ENCODE peak calls at places on chromosomes 5 and 9, in ten cellular contexts. W is GM12878, V is esophagus squamous epithelium, R is IMR-90, E is heart left ventricle, I is GM12865, P is PC-9, N is A673, T is foreskin fibroblast, H is GM06990. D is an unnamed sample.

GRCh38 chr5:37838152-37838932 is 1.5 kb downstream of the GDNF start:
- DNase-seq in H (no peak), E (no peak), P (no peak), R (peak; percentile 30), V (no peak), W (no peak), N (peak; percentile 75), I (no peak), T (peak; percentile 28), D (no peak)

GRCh38 chr9:84463272-84463671 is 122.7 kb upstream of the SLC28A3 start:
- DNase-seq in T (no peak), W (no peak), N (no peak), R (no peak), H (no peak), V (no peak), P (no peak), I (no peak), E (no peak), D (no peak)

GRCh38 chr5:147204576-147204975 is 30.2 kb upstream of the STK32A start:
- DNase-seq in W (no peak), P (no peak), H (no peak), N (no peak), V (no peak), E (no peak), R (no peak), I (no peak), T (no peak), D (no peak)

GRCh38 chr9:13082796-13083195 is 196.7 kb downstream of the MPDZ start:
- DNase-seq in P (peak; percentile 79), H (no peak), I (no peak), W (no peak), N (no peak), T (no peak), V (no peak), E (no peak), R (no peak), D (no peak)

GRCh38 chr5:150644496-150644895 is 4.0 kb downstream of the SYNPO start:
- DNase-seq in W (no peak), R (no peak), V (no peak), P (no peak), I (no peak), E (peak; percentile 78), N (no peak), H (no peak), T (no peak), D (no peak)

GRCh38 chr5:132243366-132243977 is 14.0 kb upstream of the PDLIM4 start:
- DNase-seq in R (no peak), P (no peak), T (no peak), N (no peak), W (no peak), H (no peak), I (no peak), V (no peak), E (peak; percentile 6), D (no peak)

GRCh38 chr9:135212961-135213360 is 125.5 kb downstream of the OLFM1 start:
- DNase-seq in R (no peak), H (no peak), E (no peak), V (no peak), P (no peak), N (no peak), I (no peak), W (no peak), T (no peak), D (no peak)

GRCh38 chr9:129026442-129027223 is 1.5 kb downstream of the SH3GLB2 start:
- DNase-seq in I (no peak), H (no peak), N (peak; percentile 63), E (no peak), V (no peak), P (peak; percentile 84), W (no peak), R (peak; percentile 24), T (no peak), D (no peak)

GRCh38 chr9:133280387-133280786 is 5.4 kb upstream of the ABO start:
- DNase-seq in E (no peak), I (no peak), W (no peak), V (no peak), P (no peak), R (no peak), N (no peak), T (no peak), H (no peak), D (no peak)

GRCh38 chr9:132546148-132547051 is 36.0 kb upstream of the BARHL1 start:
- DNase-seq in R (no peak), P (no peak), I (no peak), T (no peak), V (no peak), W (no peak), N (peak; percentile 66), E (peak; percentile 25), H (no peak), D (no peak)

GRCh38 chr9:83047839-83048775 is 14.8 kb downstream of the RASEF start:
- DNase-seq in W (no peak), P (no peak), R (peak; percentile 59), T (no peak), I (no peak), V (no peak), H (no peak), N (no peak), E (peak; percentile 32), D (no peak)

GRCh38 chr9:92378825-92379535 is 25.4 kb downstream of the OGN start:
- DNase-seq in W (no peak), R (peak; percentile 57), H (no peak), V (no peak), N (peak; percentile 97), I (no peak), P (no peak), T (peak; percentile 73), E (no peak), D (peak; percentile 7)

GRCh38 chr9:104784098-104784497 is 20.2 kb downstream of the NIPSNAP3B start:
- DNase-seq in W (no peak), N (no peak), R (no peak), H (no peak), T (no peak), V (no peak), P (no peak), I (peak; percentile 45), E (no peak), D (no peak)
- H3K4me3 ChIP-seq in W (no peak overlapping the region), N (no peak overlapping the region), R (no peak overlapping the region), H (no peak overlapping the region), T (no peak overlapping the region), V (no peak overlapping the region), P (no peak overlapping the region), I (no peak overlapping the region), E (no peak overlapping the region), D (no peak overlapping the region)

DNA sequence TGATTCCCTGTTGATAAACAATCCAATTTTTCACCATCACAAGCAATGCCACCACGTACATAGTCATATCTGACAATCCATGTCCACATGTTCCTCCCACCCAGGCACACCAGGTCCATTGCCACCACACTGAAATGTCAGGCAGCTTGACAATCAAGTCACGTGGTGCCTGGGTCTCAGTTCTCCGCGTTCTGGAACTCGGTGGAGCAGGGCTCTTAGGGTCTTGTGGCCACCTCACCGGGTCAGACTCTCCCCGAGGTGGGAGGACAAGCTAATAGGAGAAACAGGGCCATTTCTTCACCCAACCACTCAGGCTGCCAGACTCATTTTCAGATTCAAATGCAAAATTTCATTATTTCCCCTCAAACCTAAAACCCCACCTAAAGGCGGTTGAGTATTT is 200.5 kb upstream of the GAS1 start:
- DNase-seq in W (no peak), R (no peak), V (no peak), H (no peak), P (no peak), N (no peak), T (no peak), E (no peak), I (no peak), D (no peak)
- H3K4me3 ChIP-seq in W (no peak overlapping the region), R (no peak overlapping the region), V (peak overlapping the region; percentile 34), H (no peak overlapping the region), P (peak overlapping the region; percentile 39), N (no peak overlapping the region), T (no peak overlapping the region), E (no peak overlapping the region), I (no peak overlapping the region), D (no peak overlapping the region)

DNA sequence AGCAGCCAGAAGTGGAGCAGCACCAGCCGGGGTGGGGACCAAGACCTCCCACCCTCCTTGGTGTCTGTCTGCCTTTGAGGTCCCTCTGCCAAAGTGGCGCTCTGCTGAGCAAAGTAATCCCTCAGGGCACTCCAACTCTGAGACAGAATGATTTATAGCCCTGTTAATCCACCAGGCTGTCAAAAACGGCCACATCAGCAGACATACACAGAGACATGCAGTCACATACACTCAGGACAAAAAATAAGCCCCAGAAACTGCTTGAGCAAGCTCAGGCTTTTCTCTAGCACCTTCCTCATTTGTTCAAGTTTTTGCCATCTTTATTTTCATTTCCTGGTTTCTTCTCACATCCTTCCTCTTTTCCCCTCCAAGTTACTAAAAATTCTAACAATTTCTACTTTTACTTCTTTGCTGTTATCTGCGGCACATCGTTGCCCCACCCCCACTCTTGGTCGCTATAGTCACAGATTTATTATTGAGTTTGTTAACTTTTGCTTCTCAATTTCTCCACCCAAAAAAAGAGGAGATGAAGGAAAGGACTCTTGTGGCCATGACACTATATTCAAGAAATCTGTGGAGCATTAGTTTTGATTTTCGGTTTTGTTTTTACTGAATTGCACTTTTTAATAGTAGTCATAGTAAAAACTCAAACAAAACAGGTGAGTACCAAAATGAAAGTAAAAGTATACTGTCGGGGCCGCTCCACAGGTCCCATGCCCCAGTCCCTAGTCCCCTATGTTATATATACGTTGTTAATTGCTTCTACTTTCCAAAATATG is 17.4 kb upstream of the ADRB2 start:
- DNase-seq in I (peak; percentile 68), H (peak; percentile 64), E (peak; percentile 30), W (peak; percentile 58), T (no peak), P (peak; percentile 40), N (peak; percentile 65), V (no peak), R (no peak), D (no peak)
- H3K4me3 ChIP-seq in I (peak overlapping the region; percentile 50), H (peak overlapping the region; percentile 51), E (no peak overlapping the region), W (peak overlapping the region; percentile 58), T (no peak overlapping the region), P (peak overlapping the region; percentile 62), N (no peak overlapping the region), V (peak overlapping the region; percentile 27), R (no peak overlapping the region), D (no peak overlapping the region)

GRCh38 chr5:171496431-171496830 is 77.0 kb downstream of the FGF18 start:
- DNase-seq in T (no peak), N (no peak), I (no peak), H (no peak), P (no peak), R (no peak), V (no peak), W (no peak), E (no peak), D (no peak)

GRCh38 chr5:171495122-171495700 is 75.8 kb downstream of the FGF18 start:
- DNase-seq in E (no peak), N (peak; percentile 64), W (no peak), H (no peak), I (no peak), P (peak; percentile 74), R (no peak), T (no peak), V (no peak), D (no peak)

GRCh38 chr5:171494452-171495121 is 75.1 kb downstream of the FGF18 start:
- DNase-seq in W (no peak), I (no peak), P (peak; percentile 87), T (peak; percentile 80), R (peak; percentile 59), V (no peak), H (no peak), N (peak; percentile 79), E (peak; percentile 70), D (peak; percentile 16)

GRCh38 chr5:171492781-171493180 is 73.3 kb downstream of the FGF18 start:
- DNase-seq in I (no peak), P (no peak), H (no peak), W (no peak), T (no peak), E (no peak), R (no peak), N (peak; percentile 18), V (no peak), D (no peak)

GRCh38 chr5:171493646-171494393 is 74.4 kb downstream of the FGF18 start:
- DNase-seq in V (no peak), R (no peak), P (no peak), N (no peak), I (no peak), E (no peak), H (no peak), T (no peak), W (no peak), D (no peak)
- H3K4me3 ChIP-seq in V (no peak overlapping the region), R (no peak overlapping the region), P (peak overlapping the region; percentile 45), N (no peak overlapping the region), I (no peak overlapping the region), E (no peak overlapping the region), H (no peak overlapping the region), T (no peak overlapping the region), W (no peak overlapping the region), D (no peak overlapping the region)